ENCODE peak calls at places on chromosomes 2 and 18, in four cellular contexts. L, T, J and Z are unnamed samples.
A peak's percentile ranks its signal among the peaks of the same experiment; 100 is the strongest.

GRCh38 chr2:16626497-16626896 is 39.1 kb downstream of the CYRIA start:
- DNase-seq in L (no peak), J (no peak), T (no peak), Z (no peak)

GRCh38 chr2:219912530-219912929 is 285.1 kb downstream of the SLC4A3 start:
- DNase-seq in T (peak; percentile 32), J (peak; percentile 69), L (peak; percentile 6), Z (no peak)

GRCh38 chr2:10332402-10333246 is 29.9 kb downstream of the HPCAL1 start:
- DNase-seq in L (no peak), J (no peak), T (no peak), Z (peak; percentile 12)

GRCh38 chr18:31760695-31761094 is at the start of gene SLC25A52:
- DNase-seq in J (no peak), T (peak; percentile 55), L (no peak), Z (no peak)

GRCh38 chr18:78778651-78779050 is 201.0 kb upstream of the SALL3 start:
- DNase-seq in T (peak; percentile 3), L (no peak), J (no peak), Z (no peak)

GRCh38 chr2:64941751-64942150 is 47.4 kb upstream of the SLC1A4 start:
- DNase-seq in L (no peak), J (no peak), T (no peak), Z (no peak)

GRCh38 chr2:218981390-218982311 is 3.3 kb downstream of the FEV start:
- DNase-seq in T (peak; percentile 36), J (peak; percentile 54), L (peak; percentile 57), Z (no peak)

GRCh38 chr2:143553261-143553660 is 424.0 kb downstream of the ARHGAP15 start:
- DNase-seq in J (no peak), T (no peak), L (no peak), Z (no peak)

GRCh38 chr2:219298759-219299371 is 10.3 kb downstream of the PTPRN start:
- DNase-seq in T (peak; percentile 94), J (peak; percentile 91), L (peak; percentile 92), Z (peak; percentile 85)

GRCh38 chr18:9876867-9877654 is 8.7 kb upstream of the TXNDC2 start:
- DNase-seq in T (peak; percentile 80), J (no peak), L (peak; percentile 40), Z (peak; percentile 97)

GRCh38 chr2:69720404-69720803 is 21.5 kb upstream of the ANXA4 start:
- DNase-seq in T (no peak), J (no peak), L (no peak), Z (peak; percentile 12)

GRCh38 chr2:175832886-175833285 is 169.2 kb downstream of the LNPK start:
- DNase-seq in T (no peak), L (no peak), J (no peak), Z (no peak)

GRCh38 chr2:239445771-239446524 is 45.1 kb upstream of the HDAC4 start:
- DNase-seq in T (peak; percentile 67), J (no peak), L (no peak), Z (no peak)

GRCh38 chr2:109428281-109428680 is 185.5 kb downstream of the SEPTIN10 start:
- DNase-seq in L (no peak), T (no peak), J (peak; percentile 41), Z (no peak)

GRCh38 chr2:44315945-44316344 is 40.7 kb downstream of the SLC3A1 start:
- DNase-seq in L (no peak), J (no peak), T (no peak), Z (no peak)

GRCh38 chr2:9261231-9261883 is 54.7 kb downstream of the ASAP2 start:
- DNase-seq in T (no peak), L (no peak), J (peak; percentile 85), Z (no peak)

GRCh38 chr2:172012688-172013358 is 13.1 kb downstream of the METAP1D start:
- DNase-seq in T (peak; percentile 43), J (no peak), L (peak; percentile 47), Z (no peak)

GRCh38 chr2:203280428-203281064 is 41.7 kb downstream of the CYP20A1 start:
- DNase-seq in L (no peak), J (no peak), T (no peak), Z (no peak)

GRCh38 chr2:8676915-8677645 is 4.8 kb upstream of the ID2 start:
- DNase-seq in J (no peak), T (no peak), L (no peak), Z (no peak)

GRCh38 chr18:25832008-25832604 is 258.3 kb downstream of the SS18 start:
- DNase-seq in J (no peak), T (peak; percentile 75), L (peak; percentile 58), Z (peak; percentile 67)

GRCh38 chr18:8176105-8176504 is 433.1 kb upstream of the RAB12 start:
- DNase-seq in J (no peak), T (peak; percentile 58), L (no peak), Z (no peak)

GRCh38 chr18:5543036-5543671 is 643 bp downstream of the EPB41L3 start:
- DNase-seq in T (peak; percentile 30), J (peak; percentile 74), L (peak; percentile 25), Z (no peak)

GRCh38 chr18:2502880-2503279 is 68.4 kb downstream of the METTL4 start:
- DNase-seq in J (no peak), T (no peak), L (no peak), Z (no peak)

GRCh38 chr2:181305151-181306123 is 151.7 kb upstream of the ITGA4 start:
- DNase-seq in J (no peak), L (peak; percentile 6), T (no peak), Z (peak; percentile 92)

GRCh38 chr2:223594259-223594658 is 7.9 kb downstream of the SCG2 start:
- DNase-seq in L (no peak), J (no peak), T (no peak), Z (no peak)

GRCh38 chr2:63819256-63819655 is 22.4 kb upstream of the UGP2 start:
- DNase-seq in J (no peak), T (no peak), L (no peak), Z (no peak)

GRCh38 chr2:109648041-109648527 is 33.9 kb downstream of the SOWAHC start:
- DNase-seq in T (no peak), J (no peak), L (no peak), Z (no peak)

GRCh38 chr2:69559696-69560482 is 83.7 kb downstream of the AAK1 start:
- DNase-seq in T (peak; percentile 32), J (no peak), L (peak; percentile 24), Z (peak; percentile 70)

GRCh38 chr2:239193925-239194687 is 206.7 kb downstream of the HDAC4 start:
- DNase-seq in T (no peak), J (peak; percentile 64), L (no peak), Z (no peak)

GRCh38 chr2:55150834-55151233 is 81.3 kb downstream of the CLHC1 start:
- DNase-seq in J (no peak), T (no peak), L (no peak), Z (no peak)

GRCh38 chr18:57088883-57089282 is 58.0 kb upstream of the BOD1L2 start:
- DNase-seq in J (no peak), T (no peak), L (no peak), Z (no peak)

GRCh38 chr2:144607899-144608477 is 88.1 kb upstream of the ZEB2 start:
- DNase-seq in T (peak; percentile 19), J (peak; percentile 68), L (no peak), Z (no peak)

GRCh38 chr18:35406666-35407065 is 29.5 kb upstream of the ZNF396 start:
- DNase-seq in J (no peak), T (no peak), L (no peak), Z (peak; percentile 69)

GRCh38 chr2:28359222-28360065 is 33.2 kb upstream of the FOSL2 start:
- DNase-seq in J (no peak), T (peak; percentile 44), L (peak; percentile 30), Z (peak; percentile 78)

GRCh38 chr2:105406221-105406620 is 7.4 kb upstream of the FHL2 start:
- DNase-seq in T (no peak), J (no peak), L (no peak), Z (no peak)

GRCh38 chr2:149703281-149703680 is 115.7 kb upstream of the MMADHC start:
- DNase-seq in J (no peak), T (no peak), L (no peak), Z (no peak)

DNA sequence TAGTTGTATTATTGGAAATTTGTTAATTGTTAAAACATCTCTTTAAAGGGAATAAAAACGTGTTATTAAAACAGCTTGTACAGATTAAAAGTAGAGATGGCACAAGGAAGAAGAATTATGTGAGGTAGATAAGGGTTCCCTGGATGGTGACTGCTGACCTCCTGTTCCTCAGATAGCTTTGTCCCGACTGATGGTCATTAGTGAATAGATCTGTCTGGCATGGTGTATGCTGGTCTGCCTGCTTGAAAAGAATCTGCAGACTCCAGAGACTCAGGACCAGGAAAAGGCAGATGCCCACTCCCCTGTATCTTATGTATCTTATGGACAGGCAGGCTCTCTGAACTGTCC is 5.6 kb upstream of the FARP2 start:
- DNase-seq in J (no peak), L (no peak), T (no peak), Z (no peak)
- TF ChIP-seq POLR2A in J (no peak), L (no peak), T (no peak), Z (no peak)

GRCh38 chr2:23703583-23704385 is 223.1 kb downstream of the ATAD2B start:
- DNase-seq in T (no peak), J (peak; percentile 46), L (no peak), Z (no peak)
- TF ChIP-seq POLR2A in T (no peak), J (no peak), L (no peak), Z (no peak)

DNA sequence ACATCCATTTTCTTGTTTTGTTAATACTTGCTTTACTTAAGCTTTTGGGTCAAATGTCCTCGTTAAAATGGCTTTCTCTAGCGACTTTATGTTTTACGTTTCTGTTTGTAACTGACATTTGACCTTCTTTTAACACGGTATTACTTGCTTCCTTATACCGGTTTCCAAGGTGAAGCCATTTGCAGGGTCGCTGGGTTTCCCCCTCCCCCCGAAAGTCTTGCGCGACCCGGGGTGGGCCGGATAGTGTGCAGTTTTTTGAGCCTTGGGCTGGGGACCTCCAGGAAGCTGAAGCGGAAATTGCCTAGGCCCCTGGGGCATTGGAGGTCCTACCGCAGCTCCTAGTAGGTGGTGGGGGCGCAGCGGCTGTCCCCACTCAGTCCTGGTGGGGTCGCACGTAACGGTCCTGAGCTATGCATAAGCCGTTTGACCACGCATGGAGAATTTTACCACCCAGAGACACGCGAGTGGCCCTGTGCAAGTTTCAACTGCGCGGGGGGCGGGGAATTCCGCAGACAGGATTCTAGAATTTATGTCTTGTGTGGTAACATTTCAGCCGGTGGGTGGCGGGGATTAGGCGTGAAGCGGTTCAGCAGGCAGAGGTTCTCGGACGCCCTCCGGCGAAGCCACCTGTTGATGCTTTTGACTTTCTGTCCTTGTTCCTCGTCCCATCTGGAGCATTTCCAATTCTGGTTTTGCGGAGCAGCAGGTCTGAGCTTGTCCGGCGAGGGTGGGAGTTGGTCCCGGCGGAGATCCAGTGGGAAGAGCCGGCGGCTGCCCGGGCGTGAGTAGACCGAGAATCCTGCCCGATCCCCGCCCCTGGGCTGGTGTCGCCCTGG is 2.4 kb downstream of the CFLAR start:
- DNase-seq in T (peak; percentile 95), L (peak; percentile 88), J (peak; percentile 93), Z (peak; percentile 89)
- TF ChIP-seq POLR2A in T (no peak), L (peak; percentile 85), J (no peak), Z (peak; percentile 88)

DNA sequence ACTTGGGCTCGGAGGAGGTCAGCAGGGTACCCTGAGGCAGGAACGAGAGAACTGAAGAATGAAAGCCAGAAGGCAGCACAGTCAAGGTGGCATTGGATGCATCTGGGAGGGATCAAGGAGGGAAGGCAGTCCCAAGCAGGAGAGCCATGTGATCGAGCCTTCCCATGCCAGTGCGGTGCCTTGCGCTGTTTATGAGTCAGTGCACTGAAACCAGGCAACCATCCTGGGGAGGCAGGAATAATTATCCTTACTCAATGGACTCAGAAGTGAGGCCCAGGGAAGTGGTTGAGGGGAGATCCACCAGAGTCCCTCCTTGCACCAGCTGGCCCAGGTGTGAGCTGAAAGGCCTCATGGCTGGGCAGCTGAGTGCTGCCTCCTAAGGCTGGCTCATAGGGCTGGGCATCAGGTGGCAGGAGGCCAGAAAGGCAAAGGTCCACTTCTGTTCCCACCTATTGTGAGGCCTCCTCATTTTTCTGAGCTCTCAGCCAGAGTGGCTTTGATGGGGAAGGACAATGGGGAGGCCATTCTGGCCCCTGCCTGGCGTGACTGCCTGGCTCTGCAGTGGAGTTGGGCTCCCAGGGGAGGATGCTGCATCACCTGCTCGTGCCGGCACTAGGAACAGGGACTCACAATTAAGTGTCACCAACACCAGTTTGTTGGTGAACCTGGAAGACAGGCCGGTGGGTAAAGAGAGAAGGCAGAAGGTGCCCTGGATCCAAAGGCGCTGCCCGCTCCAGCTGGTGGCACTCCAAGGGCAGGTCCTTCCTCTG is 82.3 kb downstream of the TFCP2L1 start:
- DNase-seq in J (no peak), L (no peak), T (no peak), Z (no peak)
- TF ChIP-seq POLR2A in J (no peak), L (no peak), T (no peak), Z (no peak)